ENCODE peak calls at places on chromosome 19, in ten cellular contexts. P is stimulated activated CD8-positive, alpha-beta memory T cell treated with anti-CD3 and anti-CD28 coated beads, Interleukin-15, amount 100 ng/mL, for 1 hour; S is GM04504; O is right lobe of liver; M is GM03348; G is PC-9; A is body of pancreas; J is heart right ventricle; I is nephron progenitor cell; L is NCI-H1694. X is an unnamed sample.
A peak's percentile ranks its signal among the peaks of the same experiment; 100 is the strongest.

GRCh38 chr19:46861691-46862503 is 1.1 kb downstream of the ARHGAP35 start:
- DNase-seq in G (peak; percentile 21), J (peak; percentile 22), O (no peak), S (no peak), A (peak; percentile 27), I (peak; percentile 30), L (no peak), M (peak; percentile 9), P (no peak), X (peak; percentile 47)

GRCh38 chr19:39372047-39372802 is 18.7 kb downstream of the PAF1 start:
- DNase-seq in L (no peak), I (no peak), P (no peak), G (no peak), S (peak; percentile 96), J (peak; percentile 70), O (peak; percentile 59), M (peak; percentile 94), A (peak; percentile 54), X (no peak)

GRCh38 chr19:49637865-49638350 is 2.0 kb downstream of the RRAS start:
- DNase-seq in I (peak; percentile 36), S (peak; percentile 66), G (peak; percentile 85), O (peak; percentile 76), J (peak; percentile 92), L (no peak), P (no peak), M (peak; percentile 94), A (peak; percentile 57), X (no peak)

GRCh38 chr19:29872224-29872731 is 60.5 kb downstream of the CCNE1 start:
- DNase-seq in G (no peak), J (no peak), S (no peak), P (no peak), O (no peak), A (no peak), M (peak; percentile 62), I (peak; percentile 47), L (no peak), X (peak; percentile 22)

GRCh38 chr19:17944301-17944700 is 11.5 kb downstream of the CCDC124 start:
- DNase-seq in O (no peak), A (no peak), M (peak; percentile 89), P (no peak), L (no peak), J (no peak), I (no peak), S (peak; percentile 71), G (no peak), X (no peak)

GRCh38 chr19:51735759-51736449 is 12.1 kb upstream of the HAS1 start:
- DNase-seq in J (no peak), L (no peak), A (no peak), S (no peak), O (peak; percentile 51), I (no peak), G (no peak), P (no peak), M (no peak), X (no peak)

GRCh38 chr19:19550454-19550842 is 12.4 kb downstream of the CILP2 start:
- DNase-seq in I (no peak), G (no peak), O (no peak), A (no peak), J (no peak), P (no peak), L (no peak), S (no peak), M (peak; percentile 48), X (no peak)

GRCh38 chr19:55594996-55595530 is 4.3 kb downstream of the FIZ1 start:
- DNase-seq in P (no peak), S (no peak), M (no peak), O (no peak), I (no peak), L (no peak), A (no peak), G (no peak), J (no peak), X (no peak)

GRCh38 chr19:6854758-6855157 is 32.6 kb upstream of the ADGRE1 start:
- DNase-seq in M (no peak), L (no peak), J (no peak), G (no peak), I (no peak), O (no peak), S (no peak), A (no peak), P (no peak), X (no peak)

GRCh38 chr19:35843676-35844481 is 8.4 kb downstream of the NPHS1 start:
- DNase-seq in J (no peak), A (peak; percentile 69), P (no peak), M (peak; percentile 5), S (no peak), L (no peak), I (peak; percentile 72), O (no peak), G (no peak), X (no peak)

GRCh38 chr19:6803036-6803404 is 30.5 kb downstream of the VAV1 start:
- DNase-seq in P (no peak), A (no peak), J (no peak), M (no peak), O (no peak), L (no peak), I (no peak), G (no peak), S (no peak), X (no peak)

GRCh38 chr19:17471410-17472125 is 1.2 kb downstream of the SLC27A1 start:
- DNase-seq in L (no peak), J (no peak), O (no peak), G (no peak), A (no peak), S (no peak), P (no peak), M (no peak), I (no peak), X (peak; percentile 40)

GRCh38 chr19:15631817-15632216 is 8.9 kb upstream of the CYP4F3 start:
- DNase-seq in M (peak; percentile 54), S (no peak), G (peak; percentile 41), A (no peak), O (peak; percentile 48), I (no peak), L (no peak), P (no peak), J (no peak), X (no peak)

GRCh38 chr19:11480081-11480926 is 542 bp downstream of the ELAVL3 start:
- DNase-seq in G (no peak), M (no peak), O (no peak), S (no peak), P (no peak), I (no peak), A (no peak), J (no peak), L (peak; percentile 2), X (no peak)

GRCh38 chr19:38734426-38735256 is 9.6 kb downstream of the CAPN12 start:
- DNase-seq in L (no peak), J (no peak), A (no peak), I (no peak), O (peak; percentile 38), S (no peak), G (peak; percentile 51), P (no peak), M (no peak), X (no peak)

GRCh38 chr19:3932931-3933810 is at the start of gene NMRK2:
- DNase-seq in P (no peak), S (no peak), L (no peak), G (no peak), O (no peak), I (peak; percentile 34), A (no peak), M (no peak), J (peak; percentile 49), X (peak; percentile 48)

GRCh38 chr19:10797541-10798256 is 38.3 kb downstream of the TMED1 start:
- DNase-seq in G (no peak), S (no peak), O (no peak), J (no peak), I (no peak), A (no peak), M (no peak), L (no peak), P (peak; percentile 71), X (no peak)

GRCh38 chr19:48169585-48169973 is 565 bp downstream of the LIG1 start:
- DNase-seq in I (peak; percentile 90), J (peak; percentile 79), O (peak; percentile 86), G (peak; percentile 86), P (peak; percentile 91), A (peak; percentile 89), S (peak; percentile 24), M (peak; percentile 93), L (peak; percentile 35), X (peak; percentile 75)

GRCh38 chr19:48635263-48635965 is 1.8 kb downstream of the DBP start:
- DNase-seq in P (no peak), I (peak; percentile 80), J (peak; percentile 76), M (peak; percentile 89), G (peak; percentile 78), O (peak; percentile 82), L (no peak), S (no peak), A (peak; percentile 73), X (peak; percentile 64)

GRCh38 chr19:49064768-49065611 is at the start of gene NTF4:
- DNase-seq in M (peak; percentile 61), P (no peak), O (no peak), A (no peak), G (peak; percentile 75), J (no peak), S (no peak), L (no peak), I (peak; percentile 87), X (peak; percentile 28)

GRCh38 chr19:10230155-10230903 is 802 bp downstream of the S1PR2 start:
- DNase-seq in P (peak; percentile 14), I (peak; percentile 79), J (peak; percentile 56), M (peak; percentile 85), O (peak; percentile 53), G (no peak), A (peak; percentile 41), S (no peak), L (no peak), X (no peak)

GRCh38 chr19:48650974-48651681 is 5.1 kb upstream of the CA11 start:
- DNase-seq in S (no peak), I (no peak), O (no peak), J (no peak), G (no peak), M (no peak), P (no peak), L (no peak), A (no peak), X (no peak)

GRCh38 chr19:10655457-10656312 is 1.5 kb downstream of the ILF3 start:
- DNase-seq in P (no peak), S (peak; percentile 32), M (peak; percentile 26), I (peak; percentile 25), L (peak; percentile 33), J (no peak), A (peak; percentile 55), O (no peak), G (peak; percentile 39), X (peak; percentile 55)

GRCh38 chr19:44611812-44612295 is 1.5 kb upstream of the IGSF23 start:
- DNase-seq in G (no peak), J (no peak), L (no peak), M (no peak), I (no peak), O (no peak), S (no peak), A (no peak), P (no peak), X (no peak)

GRCh38 chr19:21850636-21851255 is 14.8 kb upstream of the ZNF43 start:
- DNase-seq in I (no peak), L (no peak), G (no peak), S (no peak), J (no peak), A (no peak), M (no peak), O (no peak), P (no peak), X (no peak)

GRCh38 chr19:50728084-50728737 is 5.0 kb downstream of the CLEC11A start:
- DNase-seq in J (peak; percentile 81), P (peak; percentile 41), A (peak; percentile 51), S (no peak), L (no peak), G (no peak), O (peak; percentile 76), I (peak; percentile 97), M (peak; percentile 66), X (no peak)

GRCh38 chr19:2640563-2641331 is 61.7 kb downstream of the GNG7 start:
- DNase-seq in P (no peak), S (no peak), I (no peak), M (no peak), O (no peak), L (no peak), G (no peak), A (no peak), J (no peak), X (no peak)

GRCh38 chr19:16040642-16041041 is 35.7 kb upstream of the TPM4 start:
- DNase-seq in S (peak; percentile 18), P (no peak), J (no peak), O (no peak), A (no peak), I (no peak), G (no peak), L (no peak), M (no peak), X (no peak)